ENCODE peak calls at places on chromosome 2, in four cellular contexts. B is NT2/D1, X is colonic mucosa, N is mammary epithelial cell. Q is an unnamed sample. For H3K4me1, the result is how much of the 10 kb centered on the place peaks cover.

GRCh38 chr2:132901661-132902060 is 231.7 kb upstream of the LYPD1 start:
- DNase-seq in N (no peak), B (no peak), X (no peak), Q (peak)

GRCh38 chr2:233491326-233491725 is 75.3 kb downstream of the USP40 start:
- DNase-seq in B (no peak), N (peak), X (no peak), Q (no peak)

GRCh38 chr2:73076701-73077423 is 5.3 kb upstream of the SFXN5 start:
- DNase-seq in B (no peak), N (no peak), X (no peak), Q (no peak)

GRCh38 chr2:138373993-138374408 is 127.6 kb upstream of the SPOPL start:
- DNase-seq in X (no peak), B (peak), N (peak), Q (peak)

GRCh38 chr2:126700073-126700581 is 44.2 kb downstream of the GYPC start:
- DNase-seq in B (peak), X (no peak), N (no peak), Q (peak)

GRCh38 chr2:54176577-54176976 is 61.2 kb downstream of the ACYP2 start:
- DNase-seq in X (peak), B (peak), N (peak), Q (peak)

GRCh38 chr2:189179607-189179979 is at the start of gene COL5A2:
- DNase-seq in B (no peak), N (peak), X (peak), Q (peak)

GRCh38 chr2:151518802-151519201 is 109.1 kb downstream of the RIF1 start:
- DNase-seq in B (no peak), X (no peak), N (no peak), Q (no peak)

GRCh38 chr2:74703373-74703772 is 49.3 kb downstream of the SEMA4F start:
- DNase-seq in N (no peak), X (no peak), B (no peak), Q (no peak)

GRCh38 chr2:239225921-239226561 is 174.8 kb downstream of the HDAC4 start:
- DNase-seq in B (no peak), X (no peak), N (no peak), Q (peak)

GRCh38 chr2:7801212-7801611 is 880.6 kb upstream of the ID2 start:
- DNase-seq in B (no peak), N (no peak), X (no peak), Q (no peak)

GRCh38 chr2:204477358-204477950 is 67.8 kb upstream of the PARD3B start:
- DNase-seq in B (no peak), X (no peak), N (peak), Q (no peak)

GRCh38 chr2:27915874-27916273 is 25.3 kb downstream of the BABAM2 start:
- DNase-seq in X (no peak), N (no peak), B (no peak), Q (no peak)
- H3K4me1 ChIP-seq in X (under half), N (under half), B (under half), Q (under half)

GRCh38 chr2:86172610-86173009 is 22.7 kb downstream of the IMMT start:
- DNase-seq in X (no peak), B (no peak), N (no peak), Q (no peak)
- H3K9ac ChIP-seq in X (no peak), B (no peak), N (no peak), Q (no peak)

GRCh38 chr2:119487434-119488244 is 36.6 kb downstream of the SCTR start:
- DNase-seq in N (no peak), X (peak), B (no peak), Q (no peak)
- H3K4me1 ChIP-seq in N (under half), X (under half), B (under half), Q (under half)

GRCh38 chr2:101733257-101733993 is 35.9 kb downstream of the MAP4K4 start:
- DNase-seq in B (no peak), X (no peak), N (no peak), Q (no peak)
- H3K9ac ChIP-seq in B (no peak), X (no peak), N (no peak), Q (no peak)

DNA sequence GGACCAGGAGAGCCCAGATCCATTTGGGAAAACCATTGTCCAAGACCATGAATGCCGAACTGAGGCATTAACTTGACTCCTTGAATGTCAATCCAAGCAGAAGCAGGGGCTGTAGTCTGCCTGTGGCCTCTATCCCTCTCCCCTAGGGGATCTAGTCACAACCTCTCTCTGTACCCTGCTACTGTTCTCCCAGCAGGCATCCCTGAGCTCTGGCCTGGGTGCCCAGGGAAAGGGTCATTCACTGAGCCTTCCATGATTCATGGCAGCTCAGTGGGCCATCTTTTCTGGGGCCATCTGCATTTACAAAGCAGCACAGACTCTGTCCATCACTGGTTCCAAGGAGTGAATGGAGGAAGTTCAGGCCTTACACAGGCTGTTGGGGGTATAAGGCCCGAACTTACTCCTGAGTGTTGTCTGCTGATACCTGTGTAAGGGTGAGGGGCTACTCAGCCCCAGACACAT is 151.8 kb downstream of the ZFP36L2 start:
- DNase-seq in N (no peak), X (no peak), B (no peak), Q (no peak)
- H3K4me1 ChIP-seq in N (under half), X (under half), B (under half), Q (half or more)

Q was measured in adipocyte.